ENCODE peak calls at places on chromosomes 7 and 10, in six cellular contexts. J is AG09319, L is BE2C, R is lower lobe of right lung, N is IMR-90, M is endodermal cell. C is an unnamed sample.
A peak's percentile ranks its signal among the peaks of the same experiment; 100 is the strongest.

GRCh38 chr7:191105-192034 is 1.0 kb upstream of the FAM20C start:
- DNase-seq in J (peak; percentile 61), L (no peak), R (no peak), N (peak; percentile 92), M (peak; percentile 71), C (no peak)

GRCh38 chr10:13950543-13950939 is 363.8 kb downstream of the PRPF18 start:
- DNase-seq in J (no peak), L (no peak), R (no peak), N (no peak), M (no peak), C (no peak)

GRCh38 chr10:336247-336646 is 201.0 kb downstream of the ZMYND11 start:
- DNase-seq in J (no peak), L (no peak), R (no peak), N (no peak), M (no peak), C (no peak)

GRCh38 chr10:104741127-104741526 is 100.0 kb downstream of the SORCS3 start:
- DNase-seq in J (no peak), L (no peak), R (no peak), N (no peak), M (no peak), C (no peak)

GRCh38 chr7:115678049-115678982 is 352.2 kb downstream of the TFEC start:
- DNase-seq in J (peak; percentile 89), L (no peak), R (no peak), N (peak; percentile 74), M (no peak), C (no peak)

GRCh38 chr10:66805610-66806009 is 120.2 kb upstream of the LRRTM3 start:
- DNase-seq in J (no peak), L (no peak), R (no peak), N (no peak), M (no peak), C (no peak)

GRCh38 chr10:59179027-59179426 is 2.6 kb downstream of the PHYHIPL start:
- DNase-seq in J (no peak), L (no peak), R (no peak), N (no peak), M (no peak), C (no peak)

GRCh38 chr10:58064714-58065528 is 202.8 kb downstream of the IPMK start:
- DNase-seq in J (peak; percentile 23), L (peak; percentile 23), R (no peak), N (peak; percentile 58), M (peak; percentile 73), C (no peak)

GRCh38 chr10:101780187-101780817 is 2.9 kb downstream of the NPM3 start:
- DNase-seq in J (no peak), L (no peak), R (no peak), N (no peak), M (no peak), C (no peak)

GRCh38 chr10:77121829-77122228 is 515.8 kb downstream of the KCNMA1 start:
- DNase-seq in J (no peak), L (no peak), R (no peak), N (no peak), M (peak; percentile 38), C (no peak)

GRCh38 chr10:24908793-24909423 is 43.5 kb downstream of the PRTFDC1 start:
- DNase-seq in J (no peak), L (no peak), R (no peak), N (peak; percentile 89), M (no peak), C (no peak)

GRCh38 chr10:110681023-110681681 is 37.0 kb downstream of the RBM20 start:
- DNase-seq in J (no peak), L (peak; percentile 53), R (no peak), N (peak; percentile 31), M (peak; percentile 93), C (no peak)

GRCh38 chr10:31083765-31084184 is 52.1 kb upstream of the ZNF438 start:
- DNase-seq in J (no peak), L (peak; percentile 81), R (peak; percentile 53), N (peak; percentile 39), M (peak; percentile 86), C (no peak)

GRCh38 chr7:92244803-92245486 is 769 bp downstream of the KRIT1 start:
- DNase-seq in J (no peak), L (no peak), R (no peak), N (peak; percentile 7), M (no peak), C (no peak)

GRCh38 chr10:14173706-14174594 is 156.8 kb downstream of the FRMD4A start:
- DNase-seq in J (no peak), L (no peak), R (no peak), N (peak; percentile 21), M (peak; percentile 76), C (peak; percentile 50)

GRCh38 chr10:129583831-129584230 is 116.8 kb downstream of the MGMT start:
- DNase-seq in J (no peak), L (no peak), R (no peak), N (no peak), M (no peak), C (no peak)

GRCh38 chr7:7122701-7123281 is 59.6 kb upstream of the C1GALT1 start:
- DNase-seq in J (peak; percentile 67), L (no peak), R (no peak), N (peak; percentile 36), M (no peak), C (no peak)

GRCh38 chr10:125035136-125035535 is 93.2 kb downstream of the ZRANB1 start:
- DNase-seq in J (peak; percentile 71), L (no peak), R (no peak), N (peak; percentile 98), M (no peak), C (no peak)

GRCh38 chr10:104638861-104639594 is 2.1 kb upstream of the SORCS3 start:
- DNase-seq in J (no peak), L (peak; percentile 27), R (no peak), N (no peak), M (peak; percentile 91), C (peak; percentile 25)

GRCh38 chr10:102229810-102230263 is 3.7 kb downstream of the ELOVL3 start:
- DNase-seq in J (no peak), L (peak; percentile 84), R (peak; percentile 91), N (peak; percentile 65), M (peak; percentile 95), C (peak; percentile 92)

GRCh38 chr7:141045126-141045841 is 28.6 kb upstream of the TMEM178B start:
- DNase-seq in J (no peak), L (no peak), R (no peak), N (peak; percentile 29), M (no peak), C (no peak)

GRCh38 chr10:71860243-71861029 is 9.4 kb upstream of the PSAP start:
- DNase-seq in J (peak; percentile 99), L (peak; percentile 96), R (peak; percentile 87), N (peak; percentile 100), M (peak; percentile 92), C (peak; percentile 43)

GRCh38 chr7:266851-267840 is 22.8 kb upstream of the FOXL3 start:
- DNase-seq in J (no peak), L (no peak), R (peak; percentile 52), N (no peak), M (peak; percentile 80), C (peak; percentile 20)

GRCh38 chr7:23471090-23471859 is 984 bp upstream of the IGF2BP3 start:
- DNase-seq in J (no peak), L (peak; percentile 94), R (no peak), N (peak; percentile 68), M (peak; percentile 97), C (peak; percentile 85)

GRCh38 chr10:72261323-72262018 is 12.3 kb upstream of the DDIT4 start:
- DNase-seq in J (no peak), L (peak; percentile 53), R (no peak), N (no peak), M (no peak), C (no peak)

GRCh38 chr7:80257751-80258150 is 123.1 kb downstream of the GNAI1 start:
- DNase-seq in J (no peak), L (no peak), R (no peak), N (no peak), M (no peak), C (no peak)

GRCh38 chr7:80249619-80250305 is 115.1 kb downstream of the GNAI1 start:
- DNase-seq in J (no peak), L (no peak), R (no peak), N (peak; percentile 29), M (no peak), C (no peak)

GRCh38 chr7:80253237-80253636 is 118.6 kb downstream of the GNAI1 start:
- DNase-seq in J (no peak), L (no peak), R (no peak), N (no peak), M (no peak), C (no peak)

GRCh38 chr7:80255656-80256055 is 121.0 kb downstream of the GNAI1 start:
- DNase-seq in J (no peak), L (no peak), R (no peak), N (no peak), M (no peak), C (no peak)

DNA sequence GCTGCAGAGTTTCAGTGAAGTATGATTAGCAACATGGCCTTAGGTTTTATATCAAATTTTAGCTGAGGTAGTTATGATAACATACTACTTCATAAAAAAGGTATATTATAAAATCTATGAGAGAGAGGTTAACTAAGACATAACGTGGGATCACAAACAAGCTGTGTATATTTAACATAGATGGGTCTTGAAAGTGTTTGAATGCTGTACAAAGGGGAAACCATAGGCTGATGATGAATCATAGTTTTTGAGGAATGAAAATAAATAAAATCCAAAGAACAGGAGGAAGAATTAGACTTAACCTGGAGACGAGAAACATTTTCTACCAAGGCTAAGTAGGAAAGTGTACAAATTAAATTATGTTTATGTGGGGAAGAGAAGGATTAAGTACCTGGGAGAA is 119.0 kb downstream of the GNAI1 start:
- DNase-seq in J (no peak), L (no peak), R (no peak), N (peak; percentile 55), M (no peak), C (no peak)
- TF ChIP-seq CTCF in J (no peak), L (no peak), R (no peak), N (no peak), M (no peak), C (no peak)

GRCh38 chr10:132541129-132541528 is 3.5 kb downstream of the INPP5A start:
- DNase-seq in J (no peak), L (no peak), R (no peak), N (no peak), M (no peak), C (no peak)

GRCh38 chr10:132541601-132542011 is 4.0 kb downstream of the INPP5A start:
- DNase-seq in J (no peak), L (no peak), R (no peak), N (no peak), M (no peak), C (no peak)

GRCh38 chr10:132539894-132540293 is 2.3 kb downstream of the INPP5A start:
- DNase-seq in J (no peak), L (no peak), R (no peak), N (peak; percentile 75), M (no peak), C (no peak)

GRCh38 chr10:132539431-132539839 is 1.8 kb downstream of the INPP5A start:
- DNase-seq in J (no peak), L (no peak), R (peak; percentile 68), N (no peak), M (no peak), C (peak; percentile 14)

GRCh38 chr10:132540456-132540855 is 2.9 kb downstream of the INPP5A start:
- DNase-seq in J (no peak), L (no peak), R (peak; percentile 43), N (peak; percentile 29), M (no peak), C (peak; percentile 16)
- TF ChIP-seq CTCF in J (peak; percentile 47), L (no peak), R (no peak), N (peak; percentile 27), M (no peak), C (no peak)

GRCh38 chr7:102450242-102450641 is 14.4 kb downstream of the ALKBH4 start:
- DNase-seq in J (no peak), L (no peak), R (no peak), N (no peak), M (peak; percentile 50), C (no peak)
- TF ChIP-seq CTCF in J (no peak), L (peak; percentile 32), R (peak; percentile 26), N (no peak), M (peak; percentile 30), C (no peak)

GRCh38 chr7:51789494-51789893 is 472.9 kb upstream of the COBL start:
- DNase-seq in J (no peak), L (peak; percentile 22), R (no peak), N (no peak), M (peak; percentile 60), C (no peak)
- TF ChIP-seq CTCF in J (no peak), L (peak; percentile 65), R (no peak), N (no peak), M (peak; percentile 70), C (no peak)